ENCODE peak calls at places on chromosomes 11 and 22, in six cellular contexts. M is BJ, F is MV-4-11, N is KBM-7, L is NCI-H1105, I is ELF-1. C is an unnamed sample.

GRCh38 chr11:93199616-93200015 is 1.8 kb upstream of the SLC36A4 start:
- DNase-seq in M (no peak), F (peak), N (peak), L (no peak), I (no peak), C (no peak)

GRCh38 chr22:17772249-17772962 is 1.9 kb downstream of the BID start:
- DNase-seq in M (no peak), F (no peak), N (no peak), L (no peak), I (no peak), C (peak)

GRCh38 chr11:30457045-30457444 is 129.1 kb downstream of the MPPED2 start:
- DNase-seq in M (no peak), F (no peak), N (no peak), L (no peak), I (no peak), C (no peak)

GRCh38 chr11:68441466-68442230 is 18.9 kb upstream of the PPP6R3 start:
- DNase-seq in M (no peak), F (peak), N (no peak), L (no peak), I (peak), C (peak)

GRCh38 chr11:75350743-75351540 is 519 bp downstream of the ARRB1 start:
- DNase-seq in M (no peak), F (peak), N (peak), L (no peak), I (peak), C (no peak)

GRCh38 chr11:330307-330693 is 9.6 kb upstream of the IFITM3 start:
- DNase-seq in M (no peak), F (no peak), N (no peak), L (no peak), I (no peak), C (no peak)

GRCh38 chr11:14480716-14481115 is 18.9 kb downstream of the COPB1 start:
- DNase-seq in M (no peak), F (peak), N (no peak), L (no peak), I (no peak), C (no peak)

GRCh38 chr11:69657911-69658605 is 17.1 kb downstream of the LTO1 start:
- DNase-seq in M (no peak), F (no peak), N (no peak), L (no peak), I (peak), C (no peak)

GRCh38 chr22:45453764-45454163 is 40.3 kb downstream of the RIBC2 start:
- DNase-seq in M (no peak), F (no peak), N (no peak), L (no peak), I (no peak), C (no peak)

GRCh38 chr11:11478687-11479086 is 125.6 kb upstream of the CSNK2A3 start:
- DNase-seq in M (no peak), F (no peak), N (no peak), L (no peak), I (peak), C (no peak)

GRCh38 chr11:122556605-122557004 is 98.9 kb upstream of the UBASH3B start:
- DNase-seq in M (no peak), F (no peak), N (no peak), L (peak), I (peak), C (no peak)